ENCODE peak calls at places on chromosomes 13 and 19, in four cellular contexts. Q is fibroblast of lung, U is globus pallidus, Z is neural crest cell. A is an unnamed sample.

GRCh38 chr13:110014719-110015118 is 228.3 kb upstream of the IRS2 start:
- DNase-seq in Q (peak), U (no peak), Z (no peak), A (no peak)

GRCh38 chr19:6062274-6062673 is 48.0 kb downstream of the RFX2 start:
- DNase-seq in Q (no peak), U (no peak), Z (no peak), A (no peak)

GRCh38 chr19:54364775-54365257 is at the start of gene LAIR1:
- DNase-seq in Q (no peak), U (peak), Z (no peak), A (peak)

GRCh38 chr13:97298816-97299215 is 76.7 kb downstream of the MBNL2 start:
- DNase-seq in Q (peak), U (no peak), Z (no peak), A (no peak)

GRCh38 chr13:27263438-27263837 is 7.2 kb upstream of the RASL11A start:
- DNase-seq in Q (no peak), U (no peak), Z (no peak), A (no peak)

GRCh38 chr13:75705395-75705794 is 69.3 kb downstream of the LMO7 start:
- DNase-seq in Q (peak), U (no peak), Z (no peak), A (no peak)

GRCh38 chr19:13615890-13616289 is 109.6 kb upstream of the CACNA1A start:
- DNase-seq in Q (no peak), U (no peak), Z (no peak), A (peak)

GRCh38 chr19:57719424-57719823 is 8.0 kb downstream of the ZNF671 start:
- DNase-seq in Q (no peak), U (no peak), Z (no peak), A (no peak)

GRCh38 chr13:26406791-26407190 is 150.7 kb upstream of the WASF3 start:
- DNase-seq in Q (no peak), U (no peak), Z (no peak), A (no peak)

GRCh38 chr19:4722671-4723464 is 774 bp downstream of the DPP9 start:
- DNase-seq in Q (peak), U (peak), Z (no peak), A (peak)

GRCh38 chr19:10290439-10290875 is 705 bp downstream of the ICAM5 start:
- DNase-seq in Q (no peak), U (no peak), Z (no peak), A (peak)

GRCh38 chr13:48730971-48731658 is 77.4 kb downstream of the CYSLTR2 start:
- DNase-seq in Q (peak), U (no peak), Z (no peak), A (no peak)

GRCh38 chr19:10238172-10238783 is 7.1 kb upstream of the S1PR2 start:
- DNase-seq in Q (peak), U (no peak), Z (no peak), A (no peak)

GRCh38 chr19:2136796-2137195 is 14.6 kb downstream of the AP3D1 start:
- DNase-seq in Q (no peak), U (no peak), Z (no peak), A (no peak)

GRCh38 chr19:38685666-38686529 is 38.4 kb downstream of the ACTN4 start:
- DNase-seq in Q (peak), U (no peak), Z (no peak), A (peak)

GRCh38 chr19:16581145-16581970 is 9.1 kb upstream of the SLC35E1 start:
- DNase-seq in Q (no peak), U (no peak), Z (no peak), A (no peak)

GRCh38 chr13:99119686-99120085 is 81.0 kb upstream of the UBAC2 start:
- DNase-seq in Q (no peak), U (no peak), Z (no peak), A (peak)

GRCh38 chr19:1267441-1268391 is 1.4 kb upstream of the CIRBP start:
- DNase-seq in Q (no peak), U (no peak), Z (no peak), A (peak)

GRCh38 chr13:26280295-26280694 is 26.4 kb downstream of the CDK8 start:
- DNase-seq in Q (peak), U (no peak), Z (no peak), A (no peak)

GRCh38 chr13:97786510-97786909 is 167.0 kb upstream of the IPO5 start:
- DNase-seq in Q (no peak), U (no peak), Z (no peak), A (peak)

GRCh38 chr19:2540251-2540645 is 64.3 kb downstream of the GADD45B start:
- DNase-seq in Q (no peak), U (no peak), Z (no peak), A (no peak)

GRCh38 chr19:42360787-42361544 is 29.1 kb downstream of the CNFN start:
- DNase-seq in Q (no peak), U (no peak), Z (no peak), A (no peak)

GRCh38 chr13:40026741-40027140 is 371.3 kb downstream of the COG6 start:
- DNase-seq in Q (no peak), U (no peak), Z (no peak), A (no peak)